ENCODE peak calls at places on chromosome 7, in seven cellular contexts. One of them, this sample, is unnamed.

GRCh38 chr7:156493942-156494341 is 146.6 kb upstream of the RNF32 start:
- DNase-seq in SK-N-SH: no peak
- DNase-seq in thoracic aorta: no peak
- DNase-seq in sigmoid colon: no peak
- DNase-seq in SJSA1: no peak
- DNase-seq in astrocyte: peak; percentile 12
- DNase-seq in CD8-positive, alpha-beta T cell: no peak
- DNase-seq in this sample: no peak

GRCh38 chr7:134083766-134084487 is 43.2 kb upstream of the LRGUK start:
- DNase-seq in SK-N-SH: no peak
- DNase-seq in thoracic aorta: no peak
- DNase-seq in sigmoid colon: no peak
- DNase-seq in SJSA1: no peak
- DNase-seq in astrocyte: peak; percentile 16
- DNase-seq in CD8-positive, alpha-beta T cell: no peak
- DNase-seq in this sample: no peak

GRCh38 chr7:119254741-119255140 is 1018.2 kb upstream of the KCND2 start:
- DNase-seq in SK-N-SH: no peak
- DNase-seq in thoracic aorta: no peak
- DNase-seq in sigmoid colon: no peak
- DNase-seq in SJSA1: no peak
- DNase-seq in astrocyte: no peak
- DNase-seq in CD8-positive, alpha-beta T cell: no peak
- DNase-seq in this sample: no peak

GRCh38 chr7:80392229-80393169 is 119.4 kb downstream of the GNAT3 start:
- DNase-seq in SK-N-SH: peak; percentile 20
- DNase-seq in thoracic aorta: no peak
- DNase-seq in sigmoid colon: no peak
- DNase-seq in SJSA1: no peak
- DNase-seq in astrocyte: no peak
- DNase-seq in CD8-positive, alpha-beta T cell: no peak
- DNase-seq in this sample: no peak

GRCh38 chr7:43294080-43294630 is 181.7 kb downstream of the HECW1 start:
- DNase-seq in SK-N-SH: no peak
- DNase-seq in thoracic aorta: no peak
- DNase-seq in sigmoid colon: peak; percentile 72
- DNase-seq in SJSA1: no peak
- DNase-seq in astrocyte: peak; percentile 82
- DNase-seq in CD8-positive, alpha-beta T cell: no peak
- DNase-seq in this sample: no peak

GRCh38 chr7:139725077-139725476 is 52.7 kb downstream of the HIPK2 start:
- DNase-seq in SK-N-SH: no peak
- DNase-seq in thoracic aorta: no peak
- DNase-seq in sigmoid colon: no peak
- DNase-seq in SJSA1: peak; percentile 55
- DNase-seq in astrocyte: peak; percentile 86
- DNase-seq in CD8-positive, alpha-beta T cell: no peak
- DNase-seq in this sample: no peak

GRCh38 chr7:77439572-77439971 is 23.4 kb upstream of the GSAP start:
- DNase-seq in SK-N-SH: peak; percentile 30
- DNase-seq in thoracic aorta: no peak
- DNase-seq in sigmoid colon: no peak
- DNase-seq in SJSA1: no peak
- DNase-seq in astrocyte: no peak
- DNase-seq in CD8-positive, alpha-beta T cell: no peak
- DNase-seq in this sample: no peak

GRCh38 chr7:100603697-100604077 is 1.5 kb downstream of the PCOLCE start:
- DNase-seq in SK-N-SH: no peak
- DNase-seq in thoracic aorta: no peak
- DNase-seq in sigmoid colon: no peak
- DNase-seq in SJSA1: no peak
- DNase-seq in astrocyte: no peak
- DNase-seq in CD8-positive, alpha-beta T cell: no peak
- DNase-seq in this sample: no peak

GRCh38 chr7:25716421-25716820 is 435.6 kb upstream of the NFE2L3 start:
- DNase-seq in SK-N-SH: no peak
- DNase-seq in thoracic aorta: no peak
- DNase-seq in sigmoid colon: no peak
- DNase-seq in SJSA1: no peak
- DNase-seq in astrocyte: peak; percentile 20
- DNase-seq in CD8-positive, alpha-beta T cell: no peak
- DNase-seq in this sample: no peak

GRCh38 chr7:25989140-25989705 is 162.8 kb upstream of the NFE2L3 start:
- DNase-seq in SK-N-SH: no peak
- DNase-seq in thoracic aorta: no peak
- DNase-seq in sigmoid colon: no peak
- DNase-seq in SJSA1: no peak
- DNase-seq in astrocyte: no peak
- DNase-seq in CD8-positive, alpha-beta T cell: no peak
- DNase-seq in this sample: no peak

GRCh38 chr7:17584822-17585221 is 286.4 kb downstream of the AHR start:
- DNase-seq in SK-N-SH: no peak
- DNase-seq in thoracic aorta: no peak
- DNase-seq in sigmoid colon: no peak
- DNase-seq in SJSA1: no peak
- DNase-seq in astrocyte: peak; percentile 93
- DNase-seq in CD8-positive, alpha-beta T cell: no peak
- DNase-seq in this sample: no peak

GRCh38 chr7:125363873-125364272 is 434.2 kb upstream of the POT1 start:
- DNase-seq in SK-N-SH: no peak
- DNase-seq in thoracic aorta: no peak
- DNase-seq in sigmoid colon: no peak
- DNase-seq in SJSA1: no peak
- DNase-seq in astrocyte: peak; percentile 36
- DNase-seq in CD8-positive, alpha-beta T cell: no peak
- DNase-seq in this sample: no peak

GRCh38 chr7:157738064-157738460 is 401.3 kb downstream of the DNAJB6 start:
- DNase-seq in SK-N-SH: no peak
- DNase-seq in thoracic aorta: no peak
- DNase-seq in sigmoid colon: no peak
- DNase-seq in SJSA1: no peak
- DNase-seq in astrocyte: peak; percentile 20
- DNase-seq in CD8-positive, alpha-beta T cell: no peak
- DNase-seq in this sample: peak; percentile 13

GRCh38 chr7:128904381-128905197 is 5.9 kb downstream of the KCP start:
- DNase-seq in SK-N-SH: peak; percentile 87
- DNase-seq in thoracic aorta: no peak
- DNase-seq in sigmoid colon: peak; percentile 50
- DNase-seq in SJSA1: no peak
- DNase-seq in astrocyte: peak; percentile 23
- DNase-seq in CD8-positive, alpha-beta T cell: peak; percentile 21
- DNase-seq in this sample: peak; percentile 21

GRCh38 chr7:11193131-11193867 is 219.6 kb downstream of the PHF14 start:
- DNase-seq in SK-N-SH: no peak
- DNase-seq in thoracic aorta: no peak
- DNase-seq in sigmoid colon: no peak
- DNase-seq in SJSA1: no peak
- DNase-seq in astrocyte: peak; percentile 21
- DNase-seq in CD8-positive, alpha-beta T cell: no peak
- DNase-seq in this sample: no peak

GRCh38 chr7:158107806-158108205 is 479.8 kb downstream of the PTPRN2 start:
- DNase-seq in SK-N-SH: no peak
- DNase-seq in thoracic aorta: no peak
- DNase-seq in sigmoid colon: no peak
- DNase-seq in SJSA1: peak; percentile 30
- DNase-seq in astrocyte: no peak
- DNase-seq in CD8-positive, alpha-beta T cell: no peak
- DNase-seq in this sample: no peak

GRCh38 chr7:2387897-2388636 is 15.3 kb upstream of the CHST12 start:
- DNase-seq in SK-N-SH: no peak
- DNase-seq in thoracic aorta: no peak
- DNase-seq in sigmoid colon: no peak
- DNase-seq in SJSA1: no peak
- DNase-seq in astrocyte: no peak
- DNase-seq in CD8-positive, alpha-beta T cell: no peak
- DNase-seq in this sample: no peak

GRCh38 chr7:5422324-5423271 is 1.0 kb downstream of the TNRC18 start:
- DNase-seq in SK-N-SH: peak; percentile 84
- DNase-seq in thoracic aorta: no peak
- DNase-seq in sigmoid colon: no peak
- DNase-seq in SJSA1: no peak
- DNase-seq in astrocyte: no peak
- DNase-seq in CD8-positive, alpha-beta T cell: no peak
- DNase-seq in this sample: no peak

GRCh38 chr7:19747740-19748339 is 25.6 kb downstream of the TMEM196 start:
- DNase-seq in SK-N-SH: peak; percentile 47
- DNase-seq in thoracic aorta: no peak
- DNase-seq in sigmoid colon: no peak
- DNase-seq in SJSA1: no peak
- DNase-seq in astrocyte: peak; percentile 20
- DNase-seq in CD8-positive, alpha-beta T cell: no peak
- DNase-seq in this sample: no peak

GRCh38 chr7:12638851-12639467 is 48.5 kb upstream of the ARL4A start:
- DNase-seq in SK-N-SH: peak; percentile 39
- DNase-seq in thoracic aorta: no peak
- DNase-seq in sigmoid colon: no peak
- DNase-seq in SJSA1: no peak
- DNase-seq in astrocyte: peak; percentile 25
- DNase-seq in CD8-positive, alpha-beta T cell: no peak
- DNase-seq in this sample: no peak

GRCh38 chr7:12637328-12637727 is 50.1 kb upstream of the ARL4A start:
- DNase-seq in SK-N-SH: no peak
- DNase-seq in thoracic aorta: no peak
- DNase-seq in sigmoid colon: no peak
- DNase-seq in SJSA1: no peak
- DNase-seq in astrocyte: no peak
- DNase-seq in CD8-positive, alpha-beta T cell: no peak
- DNase-seq in this sample: no peak

GRCh38 chr7:12633589-12633988 is 53.8 kb upstream of the ARL4A start:
- DNase-seq in SK-N-SH: no peak
- DNase-seq in thoracic aorta: no peak
- DNase-seq in sigmoid colon: no peak
- DNase-seq in SJSA1: no peak
- DNase-seq in astrocyte: no peak
- DNase-seq in CD8-positive, alpha-beta T cell: no peak
- DNase-seq in this sample: no peak

GRCh38 chr7:12637819-12638592 is 49.4 kb upstream of the ARL4A start:
- DNase-seq in SK-N-SH: peak; percentile 19
- DNase-seq in thoracic aorta: no peak
- DNase-seq in sigmoid colon: no peak
- DNase-seq in SJSA1: no peak
- DNase-seq in astrocyte: no peak
- DNase-seq in CD8-positive, alpha-beta T cell: no peak
- DNase-seq in this sample: no peak

DNA sequence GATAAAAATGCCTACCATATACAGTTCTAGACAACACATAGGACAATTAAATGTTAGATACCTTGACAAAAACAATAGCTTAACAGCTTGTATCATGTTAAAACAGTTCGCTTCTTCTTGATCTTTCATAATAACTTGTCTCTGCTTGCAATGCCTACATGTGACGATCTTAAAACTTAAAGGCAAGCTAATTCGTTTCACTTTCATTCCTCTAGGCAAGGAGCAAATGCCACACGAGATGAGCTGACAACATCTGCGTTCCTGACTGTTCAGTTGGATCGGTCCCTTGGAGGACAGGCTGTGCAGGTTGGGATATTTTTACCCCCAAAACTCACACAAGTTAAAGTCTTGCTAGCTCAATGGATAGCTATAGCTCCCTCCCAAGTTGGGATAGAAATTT is 51.6 kb upstream of the ARL4A start:
- DNase-seq in SK-N-SH: no peak
- DNase-seq in thoracic aorta: no peak
- DNase-seq in sigmoid colon: no peak
- DNase-seq in SJSA1: no peak
- DNase-seq in astrocyte: no peak
- DNase-seq in CD8-positive, alpha-beta T cell: no peak
- DNase-seq in this sample: no peak
- H3K4me3 ChIP-seq in SK-N-SH: no peak overlapping the region
- H3K4me3 ChIP-seq in thoracic aorta: peak overlapping the region; percentile 12
- H3K4me3 ChIP-seq in sigmoid colon: no peak overlapping the region
- H3K4me3 ChIP-seq in SJSA1: peak overlapping the region; percentile 9
- H3K4me3 ChIP-seq in astrocyte: no peak overlapping the region
- H3K4me3 ChIP-seq in CD8-positive, alpha-beta T cell: peak overlapping the region; percentile 47
- H3K4me3 ChIP-seq in this sample: no peak overlapping the region

GRCh38 chr7:69364814-69365587 is 233.3 kb upstream of the AUTS2 start:
- DNase-seq in SK-N-SH: no peak
- DNase-seq in thoracic aorta: no peak
- DNase-seq in sigmoid colon: no peak
- DNase-seq in SJSA1: no peak
- DNase-seq in astrocyte: no peak
- DNase-seq in CD8-positive, alpha-beta T cell: no peak
- DNase-seq in this sample: no peak
- H3K4me3 ChIP-seq in SK-N-SH: no peak overlapping the region
- H3K4me3 ChIP-seq in thoracic aorta: peak overlapping the region; percentile 9
- H3K4me3 ChIP-seq in sigmoid colon: no peak overlapping the region
- H3K4me3 ChIP-seq in SJSA1: no peak overlapping the region
- H3K4me3 ChIP-seq in astrocyte: no peak overlapping the region
- H3K4me3 ChIP-seq in CD8-positive, alpha-beta T cell: no peak overlapping the region
- H3K4me3 ChIP-seq in this sample: no peak overlapping the region

GRCh38 chr7:130917669-130918128 is 183.7 kb upstream of the KLF14 start:
- DNase-seq in SK-N-SH: no peak
- DNase-seq in thoracic aorta: no peak
- DNase-seq in sigmoid colon: no peak
- DNase-seq in SJSA1: no peak
- DNase-seq in astrocyte: no peak
- DNase-seq in CD8-positive, alpha-beta T cell: no peak
- DNase-seq in this sample: no peak
- H3K4me3 ChIP-seq in SK-N-SH: no peak overlapping the region
- H3K4me3 ChIP-seq in thoracic aorta: no peak overlapping the region
- H3K4me3 ChIP-seq in sigmoid colon: no peak overlapping the region
- H3K4me3 ChIP-seq in SJSA1: no peak overlapping the region
- H3K4me3 ChIP-seq in astrocyte: no peak overlapping the region
- H3K4me3 ChIP-seq in CD8-positive, alpha-beta T cell: no peak overlapping the region
- H3K4me3 ChIP-seq in this sample: no peak overlapping the region

GRCh38 chr7:45924283-45924682 is 3.2 kb upstream of the IGFBP3 start:
- DNase-seq in SK-N-SH: no peak
- DNase-seq in thoracic aorta: no peak
- DNase-seq in sigmoid colon: no peak
- DNase-seq in SJSA1: peak; percentile 70
- DNase-seq in astrocyte: peak; percentile 88
- DNase-seq in CD8-positive, alpha-beta T cell: no peak
- DNase-seq in this sample: no peak

GRCh38 chr7:45921699-45922519 is 837 bp upstream of the IGFBP3 start:
- DNase-seq in SK-N-SH: peak; percentile 73
- DNase-seq in thoracic aorta: no peak
- DNase-seq in sigmoid colon: no peak
- DNase-seq in SJSA1: peak; percentile 65
- DNase-seq in astrocyte: peak; percentile 57
- DNase-seq in CD8-positive, alpha-beta T cell: no peak
- DNase-seq in this sample: peak; percentile 67

GRCh38 chr7:45923818-45924217 is 2.7 kb upstream of the IGFBP3 start:
- DNase-seq in SK-N-SH: no peak
- DNase-seq in thoracic aorta: no peak
- DNase-seq in sigmoid colon: no peak
- DNase-seq in SJSA1: no peak
- DNase-seq in astrocyte: no peak
- DNase-seq in CD8-positive, alpha-beta T cell: no peak
- DNase-seq in this sample: no peak

GRCh38 chr7:45922810-45923209 is 1.7 kb upstream of the IGFBP3 start:
- DNase-seq in SK-N-SH: no peak
- DNase-seq in thoracic aorta: no peak
- DNase-seq in sigmoid colon: no peak
- DNase-seq in SJSA1: no peak
- DNase-seq in astrocyte: peak; percentile 27
- DNase-seq in CD8-positive, alpha-beta T cell: no peak
- DNase-seq in this sample: no peak

DNA sequence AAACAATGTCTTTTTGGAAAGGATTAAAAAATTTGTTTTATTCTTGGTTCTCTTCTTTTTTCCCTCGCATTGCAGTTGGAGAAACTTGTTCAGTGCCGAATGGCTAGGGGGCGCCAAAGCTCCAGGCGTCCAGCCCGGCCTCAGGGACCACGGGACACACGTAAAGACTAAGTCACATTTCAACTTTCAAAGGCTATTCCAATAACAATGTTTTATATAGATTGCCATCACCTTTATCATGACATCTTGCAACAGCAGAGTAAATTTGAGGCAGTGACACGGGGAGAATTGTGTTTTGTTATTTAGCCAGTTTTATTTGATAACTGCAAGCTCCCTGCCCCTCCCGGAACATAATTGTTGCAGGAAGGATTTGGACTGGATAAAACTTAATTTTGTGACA is 2.2 kb upstream of the IGFBP3 start:
- DNase-seq in SK-N-SH: peak; percentile 78
- DNase-seq in thoracic aorta: no peak
- DNase-seq in sigmoid colon: peak; percentile 85
- DNase-seq in SJSA1: peak; percentile 78
- DNase-seq in astrocyte: peak; percentile 46
- DNase-seq in CD8-positive, alpha-beta T cell: peak; percentile 31
- DNase-seq in this sample: peak; percentile 80
- H3K4me3 ChIP-seq in SK-N-SH: no peak overlapping the region
- H3K4me3 ChIP-seq in thoracic aorta: peak overlapping the region; percentile 74
- H3K4me3 ChIP-seq in sigmoid colon: no peak overlapping the region
- H3K4me3 ChIP-seq in SJSA1: no peak overlapping the region
- H3K4me3 ChIP-seq in astrocyte: peak overlapping the region; percentile 49
- H3K4me3 ChIP-seq in CD8-positive, alpha-beta T cell: peak overlapping the region; percentile 48
- H3K4me3 ChIP-seq in this sample: no peak overlapping the region